ENCODE peak calls at places on chromosome 3, in seven cellular contexts. Z is body of pancreas, R is upper lobe of left lung, N is kidney, K is progenitor cell of endocrine pancreas, I is breast epithelium, H is HL-60. L is an unnamed sample.

GRCh38 chr3:149527531-149528343 is 53.2 kb downstream of the TM4SF4 start:
- DNase-seq in R (no peak), I (no peak), H (no peak), K (no peak), N (no peak), Z (no peak), L (no peak)

GRCh38 chr3:63900459-63900858 is 11.7 kb downstream of the SCAANT1 start:
- DNase-seq in Z (no peak), R (no peak), K (no peak), H (no peak), I (no peak), N (no peak), L (no peak)

GRCh38 chr3:167861649-167862048 is 126.1 kb downstream of the SERPINI1 start:
- DNase-seq in K (no peak), I (no peak), N (no peak), H (peak), R (no peak), Z (no peak), L (no peak)

GRCh38 chr3:81726132-81726531 is 35.3 kb downstream of the GBE1 start:
- DNase-seq in K (no peak), I (no peak), Z (no peak), H (no peak), R (no peak), N (no peak), L (no peak)

GRCh38 chr3:106528932-106529331 is 660.1 kb upstream of the CBLB start:
- DNase-seq in I (no peak), Z (no peak), N (no peak), K (no peak), R (no peak), H (no peak), L (no peak)

GRCh38 chr3:14200276-14200675 is 21.7 kb downstream of the LSM3 start:
- DNase-seq in K (no peak), Z (no peak), I (no peak), R (no peak), N (no peak), H (no peak), L (no peak)

GRCh38 chr3:52299247-52299657 is 11.6 kb downstream of the GLYCTK start:
- DNase-seq in H (no peak), I (no peak), Z (no peak), N (no peak), R (no peak), K (no peak), L (no peak)

GRCh38 chr3:127114337-127115070 is 78.4 kb upstream of the PRR23E start:
- DNase-seq in N (no peak), Z (no peak), H (no peak), K (no peak), R (no peak), I (no peak), L (no peak)

GRCh38 chr3:56878046-56878445 is 76.3 kb upstream of the ARHGEF3 start:
- DNase-seq in H (no peak), R (no peak), I (no peak), N (no peak), Z (no peak), K (no peak), L (no peak)

GRCh38 chr3:169662215-169663070 is 1.1 kb downstream of the MECOM start:
- DNase-seq in I (no peak), N (peak), R (peak), K (peak), H (no peak), Z (peak), L (peak)

GRCh38 chr3:120172070-120172469 is 77.8 kb upstream of the GSK3B start:
- DNase-seq in N (no peak), R (no peak), Z (no peak), I (no peak), K (no peak), H (no peak), L (no peak)

GRCh38 chr3:127585813-127586165 is 4.7 kb downstream of the TPRA1 start:
- DNase-seq in R (no peak), K (no peak), Z (no peak), I (no peak), H (no peak), N (no peak), L (no peak)

GRCh38 chr3:48952510-48953118 is 34.0 kb downstream of the ARIH2 start:
- DNase-seq in N (no peak), H (no peak), Z (peak), I (no peak), R (no peak), K (peak), L (peak)

DNA sequence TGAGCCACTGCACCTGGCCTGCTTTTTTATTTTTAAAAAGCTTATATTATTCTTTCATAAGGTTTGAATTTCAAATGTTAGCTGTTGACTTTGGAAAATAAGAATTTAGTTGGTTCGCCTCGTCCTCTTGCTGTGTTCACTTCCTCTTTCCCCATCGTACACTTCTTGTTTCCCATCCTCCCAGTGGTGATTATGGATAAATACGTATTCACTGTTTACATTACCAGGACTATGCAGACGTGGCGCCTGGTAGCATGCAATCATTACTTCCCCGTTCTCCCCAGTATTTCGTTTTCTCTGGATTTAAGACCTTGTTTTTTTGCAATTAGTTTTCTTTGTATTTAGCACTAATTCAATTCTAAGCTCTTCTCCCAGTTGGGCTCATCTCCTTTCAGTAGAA is 70.1 kb downstream of the LMLN start:
- DNase-seq in R (no peak), K (no peak), N (no peak), I (no peak), H (peak), Z (no peak), L (no peak)
- TF ChIP-seq CTCF in R (no peak), K (no peak), N (no peak), I (no peak), H (no peak), Z (no peak), L (no peak)

GRCh38 chr3:11059799-11060115 is 67.2 kb downstream of the SLC6A1 start:
- DNase-seq in Z (no peak), H (no peak), K (no peak), R (no peak), I (no peak), N (no peak), L (no peak)
- TF ChIP-seq CTCF in Z (no peak), H (no peak), K (peak), R (no peak), I (peak), N (no peak), L (no peak)

GRCh38 chr3:37801966-37802365 is 59.7 kb upstream of the CTDSPL start:
- DNase-seq in I (no peak), H (no peak), K (no peak), N (no peak), Z (no peak), R (no peak), L (no peak)

GRCh38 chr3:37808656-37809055 is 53.0 kb upstream of the CTDSPL start:
- DNase-seq in H (no peak), Z (no peak), R (no peak), K (no peak), N (no peak), I (no peak), L (no peak)

GRCh38 chr3:37806505-37807291 is 55.0 kb upstream of the CTDSPL start:
- DNase-seq in H (no peak), K (no peak), I (no peak), R (peak), Z (no peak), N (no peak), L (no peak)

GRCh38 chr3:37800022-37800493 is 61.6 kb upstream of the CTDSPL start:
- DNase-seq in R (no peak), H (no peak), K (no peak), N (no peak), I (no peak), Z (no peak), L (no peak)

GRCh38 chr3:37803726-37804469 is 57.8 kb upstream of the CTDSPL start:
- DNase-seq in K (no peak), N (no peak), H (no peak), I (no peak), R (no peak), Z (no peak), L (no peak)
- TF ChIP-seq CTCF in K (no peak), N (no peak), H (no peak), I (no peak), R (no peak), Z (no peak), L (no peak)

GRCh38 chr3:40645883-40646282 is 121.1 kb downstream of the ZNF621 start:
- DNase-seq in K (no peak), R (peak), I (no peak), H (no peak), Z (peak), N (no peak), L (no peak)

GRCh38 chr3:40637891-40638290 is 113.1 kb downstream of the ZNF621 start:
- DNase-seq in I (no peak), H (no peak), Z (no peak), N (no peak), K (no peak), R (no peak), L (no peak)

GRCh38 chr3:40639006-40639405 is 114.2 kb downstream of the ZNF621 start:
- DNase-seq in R (no peak), Z (no peak), H (no peak), N (no peak), I (no peak), K (no peak), L (no peak)

DNA sequence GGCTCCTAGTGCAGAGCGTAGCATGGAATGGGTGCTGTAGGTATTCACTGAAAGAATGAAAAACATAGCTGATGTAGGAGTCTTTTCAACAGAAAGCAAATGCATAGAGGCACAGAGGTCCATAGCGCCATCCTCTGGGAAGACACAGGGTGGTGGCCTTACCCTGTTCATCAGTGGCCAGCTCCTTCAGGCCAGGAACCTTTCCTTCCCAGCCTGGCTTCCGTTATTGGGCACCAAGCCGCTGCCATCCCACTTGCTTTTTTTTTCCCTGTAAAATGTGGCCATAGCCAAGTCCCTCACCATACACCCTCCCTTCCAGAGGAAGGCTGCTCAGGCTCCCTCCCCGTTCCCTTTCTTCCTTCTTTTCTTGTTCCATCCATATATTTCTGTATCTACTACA is 118.1 kb downstream of the ZNF621 start:
- DNase-seq in K (no peak), R (no peak), N (no peak), I (no peak), H (no peak), Z (no peak), L (no peak)
- TF ChIP-seq CTCF in K (no peak), R (no peak), N (no peak), I (no peak), H (no peak), Z (no peak), L (no peak)

GRCh38 chr3:20190991-20191390 is 5.0 kb upstream of the SGO1 start:
- DNase-seq in R (no peak), K (no peak), Z (no peak), H (no peak), I (no peak), N (no peak), L (no peak)
- TF ChIP-seq CTCF in R (no peak), K (peak), Z (no peak), H (no peak), I (no peak), N (no peak), L (no peak)

DNA sequence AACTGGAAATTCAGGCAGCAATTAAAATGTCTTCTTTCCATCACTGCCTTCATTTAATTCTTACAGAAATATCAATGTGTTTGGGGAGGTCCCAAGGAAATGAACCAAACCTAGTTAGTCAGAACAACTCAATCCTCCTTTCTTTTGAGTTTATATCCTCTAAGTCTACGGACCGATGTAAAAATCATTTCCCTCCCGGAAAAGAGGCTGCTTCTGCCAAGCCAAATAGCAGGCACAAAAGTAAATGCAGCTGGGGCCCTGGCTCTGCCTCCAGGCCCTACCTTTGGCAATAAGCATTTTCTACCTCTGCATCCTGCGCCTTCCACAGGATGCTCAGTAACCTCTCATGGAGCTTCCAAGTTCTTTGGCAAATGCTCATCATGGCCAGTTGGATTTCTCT is 122.5 kb upstream of the COL8A1 start:
- DNase-seq in H (no peak), N (no peak), I (no peak), Z (no peak), R (no peak), K (no peak), L (no peak)
- TF ChIP-seq CTCF in H (no peak), N (no peak), I (no peak), Z (no peak), R (no peak), K (no peak), L (no peak)

DNA sequence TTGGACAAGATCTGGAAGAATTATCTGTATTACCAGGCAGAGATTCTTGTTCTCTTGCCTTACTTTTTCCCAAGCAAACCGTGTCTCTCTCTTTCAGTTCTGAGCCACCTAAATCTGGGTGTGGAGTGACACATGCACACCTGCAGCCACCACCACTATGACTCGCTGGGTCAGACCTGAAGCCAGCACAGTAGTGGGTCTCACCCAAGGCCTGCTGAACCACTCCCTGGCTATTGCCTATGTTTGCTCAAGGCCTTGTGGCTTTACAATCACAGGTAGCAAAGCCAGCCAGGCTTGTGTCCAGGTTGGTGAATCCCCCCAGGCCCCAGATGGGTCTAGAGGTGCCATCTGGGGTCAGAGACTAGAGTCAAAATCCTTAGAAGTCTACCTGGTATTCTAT is 28.7 kb upstream of the COPB2 start:
- DNase-seq in N (no peak), I (no peak), Z (no peak), R (no peak), K (no peak), H (no peak), L (no peak)
- TF ChIP-seq CTCF in N (no peak), I (no peak), Z (no peak), R (no peak), K (no peak), H (no peak), L (no peak)

GRCh38 chr3:177887475-177887874 is 648.8 kb upstream of the KCNMB2 start:
- DNase-seq in K (no peak), I (no peak), N (no peak), H (no peak), Z (no peak), R (no peak), L (no peak)
- TF ChIP-seq CTCF in K (no peak), I (no peak), N (no peak), H (no peak), Z (no peak), R (no peak), L (no peak)

DNA sequence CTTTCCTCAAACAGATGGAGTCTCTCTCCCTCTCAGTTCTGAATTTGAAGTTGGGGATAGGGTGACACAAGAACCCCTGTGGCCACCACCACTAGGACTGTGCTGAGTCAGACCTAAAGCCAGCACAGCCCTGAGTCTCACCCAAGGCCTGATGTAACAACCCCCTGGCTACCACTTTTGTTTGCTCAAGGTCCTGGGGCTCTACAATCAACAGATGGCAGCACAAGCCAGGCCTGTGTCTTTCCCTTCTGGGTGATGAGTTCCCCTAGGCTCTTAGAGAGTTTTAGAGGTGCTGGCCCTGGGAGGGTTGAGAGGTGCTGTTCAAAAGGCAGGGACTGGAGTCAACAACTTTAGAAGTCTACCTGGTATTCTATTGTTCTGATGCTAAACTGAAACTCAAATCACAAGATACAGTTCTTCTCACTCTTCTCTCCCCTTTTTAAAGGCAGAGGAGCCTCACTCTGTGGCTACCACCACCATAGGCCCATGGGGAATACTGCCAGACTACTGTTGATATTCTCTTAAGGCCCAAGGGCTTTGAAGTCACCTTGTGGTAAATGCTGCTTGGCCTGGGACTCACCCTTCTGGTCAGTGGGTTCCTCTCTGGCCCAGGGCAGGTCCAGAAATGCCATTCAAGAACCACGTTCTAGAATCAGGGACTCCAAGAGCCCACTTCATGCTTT is 6.5 kb downstream of the OR5K4 start:
- DNase-seq in I (no peak), H (no peak), R (no peak), N (no peak), K (no peak), Z (no peak), L (no peak)
- TF ChIP-seq CTCF in I (no peak), H (no peak), R (no peak), N (no peak), K (no peak), Z (no peak), L (no peak)

L was measured in natural killer cell.